ENCODE peak calls at places on chromosomes 4 and X, in four cellular contexts. A is pancreas, M is cardiac fibroblast, G is BJ. H is an unnamed sample.

GRCh38 chr4:57442834-57443291 is 332.7 kb upstream of the IGFBP7 start:
- DNase-seq in A (peak), M (peak), G (no peak), H (no peak)

GRCh38 chrX:87525771-87526229 is 8.2 kb downstream of the KLHL4 start:
- DNase-seq in A (no peak), M (peak), G (no peak), H (no peak)

GRCh38 chrX:18828832-18829404 is 121.5 kb downstream of the PPEF1 start:
- DNase-seq in A (no peak), M (no peak), G (no peak), H (no peak)

GRCh38 chr4:69470561-69470960 is 25.1 kb downstream of the UGT2B4 start:
- DNase-seq in A (no peak), M (no peak), G (no peak), H (no peak)

GRCh38 chrX:116272328-116272727 is 101.8 kb downstream of the AGTR2 start:
- DNase-seq in A (no peak), M (peak), G (peak), H (peak)

GRCh38 chrX:145292208-145292607 is 44.9 kb downstream of the SPANXN1 start:
- DNase-seq in A (no peak), M (no peak), G (no peak), H (no peak)

GRCh38 chr4:75880278-75880677 is 22.0 kb downstream of the PPEF2 start:
- DNase-seq in A (no peak), M (no peak), G (no peak), H (no peak)

GRCh38 chrX:41730101-41730500 is 6.1 kb downstream of the GPR82 start:
- DNase-seq in A (no peak), M (peak), G (peak), H (no peak)

GRCh38 chr4:82833696-82834313 is 35.2 kb upstream of the SCD5 start:
- DNase-seq in A (no peak), M (peak), G (peak), H (no peak)

GRCh38 chr4:989722-990471 is 3.1 kb downstream of the IDUA start:
- DNase-seq in A (peak), M (no peak), G (no peak), H (no peak)

GRCh38 chrX:116238866-116239265 is 68.3 kb downstream of the AGTR2 start:
- DNase-seq in A (no peak), M (no peak), G (no peak), H (no peak)

GRCh38 chr4:90536408-90536807 is 409.2 kb downstream of the CCSER1 start:
- DNase-seq in A (no peak), M (no peak), G (no peak), H (no peak)

GRCh38 chr4:10951306-10951705 is 266.7 kb upstream of the CLNK start:
- DNase-seq in A (no peak), M (no peak), G (no peak), H (no peak)

GRCh38 chrX:123648028-123648810 is 84.6 kb downstream of the THOC2 start:
- DNase-seq in A (peak), M (peak), G (no peak), H (peak)

GRCh38 chr4:66688674-66689073 is 856.6 kb downstream of the CENPC start:
- DNase-seq in A (no peak), M (peak), G (no peak), H (no peak)

GRCh38 chr4:88158360-88159136 is at the start of gene ABCG2:
- DNase-seq in A (peak), M (peak), G (no peak), H (no peak)

GRCh38 chr4:98262431-98262830 is 1.2 kb downstream of the RAP1GDS1 start:
- DNase-seq in A (no peak), M (peak), G (no peak), H (no peak)

GRCh38 chr4:75555294-75556164 is at the start of gene ODAPH:
- DNase-seq in A (no peak), M (no peak), G (no peak), H (peak)

GRCh38 chrX:9644335-9644734 is 121.3 kb downstream of the GPR143 start:
- DNase-seq in A (no peak), M (no peak), G (no peak), H (no peak)

GRCh38 chr4:12924253-12924652 is 559.9 kb downstream of the RAB28 start:
- DNase-seq in A (no peak), M (no peak), G (no peak), H (no peak)

GRCh38 chr4:74674750-74675149 is 119.6 kb downstream of the BTC start:
- DNase-seq in A (no peak), M (no peak), G (no peak), H (no peak)

GRCh38 chrX:123274796-123275195 is 90.7 kb downstream of the GRIA3 start:
- DNase-seq in A (no peak), M (no peak), G (no peak), H (no peak)

GRCh38 chr4:25792200-25792791 is 70.5 kb downstream of the SEL1L3 start:
- DNase-seq in A (peak), M (no peak), G (no peak), H (no peak)

GRCh38 chrX:30910124-30910860 is 21.2 kb upstream of the TAB3 start:
- DNase-seq in A (no peak), M (peak), G (no peak), H (no peak)

GRCh38 chr4:17029964-17030363 is 131.5 kb upstream of the LDB2 start:
- DNase-seq in A (no peak), M (no peak), G (no peak), H (no peak)

GRCh38 chrX:41009816-41010187 is 75.4 kb upstream of the USP9X start:
- DNase-seq in A (no peak), M (no peak), G (no peak), H (no peak)

GRCh38 chr4:35189988-35190613 is 1054.2 kb downstream of the ARAP2 start:
- DNase-seq in A (no peak), M (no peak), G (no peak), H (no peak)

GRCh38 chr4:4726051-4726450 is 133.4 kb upstream of the MSX1 start:
- DNase-seq in A (no peak), M (no peak), G (no peak), H (no peak)

GRCh38 chrX:7372843-7373525 is 225.0 kb upstream of the PUDP start:
- DNase-seq in A (no peak), M (peak), G (peak), H (no peak)

GRCh38 chr4:25817059-25817681 is 45.6 kb downstream of the SEL1L3 start:
- DNase-seq in A (no peak), M (peak), G (no peak), H (no peak)

GRCh38 chrX:4320436-4320947 is 607.0 kb upstream of the PRKX start:
- DNase-seq in A (no peak), M (no peak), G (no peak), H (no peak)

GRCh38 chr4:15376594-15376993 is 51.2 kb upstream of the C1QTNF7 start:
- DNase-seq in A (no peak), M (no peak), G (no peak), H (no peak)

GRCh38 chr4:83282049-83282535 is 2.5 kb downstream of the COQ2 start:
- DNase-seq in A (no peak), M (peak), G (no peak), H (no peak)

GRCh38 chrX:123920065-123920785 is 41.3 kb upstream of the STAG2 start:
- DNase-seq in A (no peak), M (peak), G (peak), H (no peak)

GRCh38 chr4:173426064-173426463 is 27.1 kb upstream of the SCRG1 start:
- DNase-seq in A (no peak), M (no peak), G (no peak), H (no peak)

GRCh38 chr4:178784491-178784890 is 1342.3 kb upstream of the AGA start:
- DNase-seq in A (no peak), M (no peak), G (no peak), H (no peak)

GRCh38 chr4:182453830-182454229 is 210.6 kb downstream of the TENM3 start:
- DNase-seq in A (no peak), M (no peak), G (no peak), H (no peak)

GRCh38 chr4:182449960-182450359 is 206.8 kb downstream of the TENM3 start:
- DNase-seq in A (no peak), M (no peak), G (no peak), H (no peak)

GRCh38 chr4:182447938-182448280 is 204.7 kb downstream of the TENM3 start:
- DNase-seq in A (peak), M (no peak), G (no peak), H (no peak)

GRCh38 chr4:182448281-182449151 is 205.3 kb downstream of the TENM3 start:
- DNase-seq in A (peak), M (peak), G (peak), H (no peak)

GRCh38 chr4:182449186-182449880 is 206.1 kb downstream of the TENM3 start:
- DNase-seq in A (no peak), M (no peak), G (no peak), H (no peak)
- H3K4me3 ChIP-seq in A (peak), M (peak), G (peak), H (peak)

GRCh38 chrX:13661735-13662536 is 9.0 kb downstream of the TCEANC start:
- DNase-seq in A (no peak), M (no peak), G (no peak), H (no peak)
- H3K4me3 ChIP-seq in A (no peak), M (no peak), G (peak), H (no peak)

DNA sequence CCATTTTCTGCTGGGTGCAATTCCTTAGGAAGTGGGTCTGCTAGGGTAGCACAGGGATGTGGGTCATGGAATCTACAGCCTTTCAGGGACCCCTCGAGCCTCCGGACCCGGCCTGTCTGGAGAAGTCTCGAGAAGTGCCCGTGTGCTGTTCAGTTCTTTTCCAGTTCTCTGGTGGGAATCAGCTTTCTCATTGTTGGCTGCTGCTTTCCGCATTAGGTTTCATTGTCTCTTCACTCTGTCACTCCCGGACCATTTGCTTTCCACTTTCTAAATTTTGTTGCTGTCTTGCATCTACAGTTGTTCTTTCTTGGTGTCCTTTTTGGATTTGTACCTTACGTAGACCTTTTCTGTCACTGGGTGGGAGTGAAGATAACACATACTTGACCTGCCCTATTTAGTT is 6.1 kb downstream of the RAB9A start:
- DNase-seq in A (no peak), M (no peak), G (no peak), H (no peak)
- H3K4me3 ChIP-seq in A (no peak), M (no peak), G (no peak), H (no peak)

DNA sequence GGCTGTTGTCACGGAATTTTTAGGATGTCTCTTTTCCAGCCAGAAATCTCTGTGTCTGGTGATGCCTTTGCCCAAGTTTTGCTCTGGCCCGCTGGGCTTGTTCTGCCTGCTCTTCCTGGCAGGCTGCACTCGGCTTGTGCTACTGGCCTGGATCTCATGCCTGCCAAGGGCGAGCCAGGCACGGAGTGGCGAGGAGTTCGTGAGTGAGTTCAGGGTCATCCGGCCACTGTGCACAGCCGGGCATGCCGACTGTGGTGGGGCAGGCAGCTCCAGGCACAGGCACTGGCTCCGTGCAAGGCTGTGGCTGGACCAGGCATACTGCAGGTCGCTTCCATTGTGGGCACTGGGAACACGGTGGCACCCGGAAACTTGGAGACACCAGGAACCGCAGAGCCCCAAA is 129.1 kb downstream of the ARHGAP10 start:
- DNase-seq in A (no peak), M (no peak), G (no peak), H (no peak)
- H3K4me3 ChIP-seq in A (no peak), M (no peak), G (no peak), H (no peak)

GRCh38 chr4:119678761-119679160 is 50.2 kb upstream of the PDE5A start:
- DNase-seq in A (no peak), M (no peak), G (no peak), H (no peak)
- H3K4me3 ChIP-seq in A (no peak), M (no peak), G (no peak), H (no peak)

GRCh38 chrX:49063715-49064114 is 4.9 kb downstream of the CCDC120 start:
- DNase-seq in A (no peak), M (no peak), G (no peak), H (no peak)
- H3K4me3 ChIP-seq in A (no peak), M (no peak), G (no peak), H (no peak)

GRCh38 chrX:139692908-139693307 is 15.1 kb downstream of the MCF2 start:
- DNase-seq in A (no peak), M (no peak), G (no peak), H (no peak)
- H3K4me3 ChIP-seq in A (no peak), M (no peak), G (no peak), H (no peak)

GRCh38 chr4:127503111-127503510 is 129.6 kb upstream of the INTU start:
- DNase-seq in A (no peak), M (no peak), G (no peak), H (no peak)
- H3K4me3 ChIP-seq in A (no peak), M (no peak), G (no peak), H (no peak)

GRCh38 chr4:94819371-94819770 is 61.6 kb downstream of the BMPR1B start:
- DNase-seq in A (no peak), M (no peak), G (no peak), H (no peak)

GRCh38 chr4:94814237-94814636 is 56.5 kb downstream of the BMPR1B start:
- DNase-seq in A (no peak), M (no peak), G (no peak), H (no peak)

GRCh38 chr4:94819779-94820178 is 62.0 kb downstream of the BMPR1B start:
- DNase-seq in A (no peak), M (no peak), G (no peak), H (no peak)
- H3K4me3 ChIP-seq in A (no peak), M (no peak), G (no peak), H (no peak)

GRCh38 chrX:134544189-134544588 is 84.2 kb downstream of the HPRT1 start:
- DNase-seq in A (no peak), M (no peak), G (no peak), H (no peak)

GRCh38 chrX:134546187-134546586 is 86.2 kb downstream of the HPRT1 start:
- DNase-seq in A (no peak), M (no peak), G (no peak), H (no peak)

GRCh38 chrX:134544614-134545255 is 84.8 kb downstream of the HPRT1 start:
- DNase-seq in A (no peak), M (no peak), G (no peak), H (no peak)

GRCh38 chrX:134547047-134547679 is 87.2 kb downstream of the HPRT1 start:
- DNase-seq in A (no peak), M (peak), G (no peak), H (no peak)

GRCh38 chrX:134545524-134545923 is 85.6 kb downstream of the HPRT1 start:
- DNase-seq in A (no peak), M (no peak), G (no peak), H (no peak)
- H3K4me3 ChIP-seq in A (no peak), M (no peak), G (no peak), H (no peak)

H was measured in epithelial cell of proximal tubule.